ENCODE peak calls at places on chromosomes 13 and 19, in six cellular contexts. I is neural progenitor cell, L is PC-3, Z is GM23338, F is GM23248, X is SK-N-SH. H is an unnamed sample.
A peak's percentile ranks its signal among the peaks of the same experiment; 100 is the strongest.

GRCh38 chr13:110653271-110653670 is 37.9 kb downstream of the NAXD start:
- DNase-seq in L (no peak), F (no peak), X (no peak), I (no peak), Z (no peak), H (no peak)

GRCh38 chr13:40345654-40346372 is 320.6 kb downstream of the FOXO1 start:
- DNase-seq in L (no peak), X (no peak), F (no peak), Z (peak; percentile 18), I (peak; percentile 37), H (no peak)

GRCh38 chr13:113141591-113141950 is 16.9 kb upstream of the PROZ start:
- DNase-seq in X (peak; percentile 15), Z (no peak), F (no peak), L (no peak), I (no peak), H (no peak)

GRCh38 chr19:4730740-4731171 is 7.1 kb upstream of the DPP9 start:
- DNase-seq in Z (peak; percentile 72), F (peak; percentile 31), I (no peak), X (peak; percentile 66), L (peak; percentile 53), H (peak; percentile 29)

GRCh38 chr19:57437931-57438330 is 2.8 kb downstream of the ZNF749 start:
- DNase-seq in L (no peak), X (no peak), F (peak; percentile 42), I (no peak), Z (no peak), H (no peak)

GRCh38 chr13:30907167-30907761 is 1.2 kb downstream of the MEDAG start:
- DNase-seq in L (no peak), F (peak; percentile 75), Z (no peak), X (peak; percentile 52), I (no peak), H (no peak)

GRCh38 chr19:9791552-9792181 is 23.1 kb upstream of the ZNF846 start:
- DNase-seq in I (peak; percentile 99), L (peak; percentile 93), X (peak; percentile 88), Z (peak; percentile 98), F (peak; percentile 97), H (peak; percentile 87)

GRCh38 chr19:31270897-31271568 is 78.2 kb downstream of the TSHZ3 start:
- DNase-seq in L (no peak), I (no peak), X (no peak), F (peak; percentile 79), Z (no peak), H (no peak)

GRCh38 chr13:97809576-97809975 is 143.9 kb upstream of the IPO5 start:
- DNase-seq in X (no peak), L (peak; percentile 38), I (no peak), Z (no peak), F (peak; percentile 47), H (no peak)

GRCh38 chr13:37313383-37313782 is 207.9 kb upstream of the CSNK1A1L start:
- DNase-seq in X (no peak), Z (no peak), L (peak; percentile 16), I (no peak), F (peak; percentile 90), H (no peak)

GRCh38 chr13:84641491-84641890 is 759.2 kb upstream of the SLITRK1 start:
- DNase-seq in Z (no peak), F (peak; percentile 56), I (no peak), L (no peak), X (no peak), H (no peak)

GRCh38 chr19:50794074-50794777 is 4.0 kb downstream of the ACP4 start:
- DNase-seq in L (peak; percentile 62), F (peak; percentile 22), X (peak; percentile 70), Z (no peak), I (no peak), H (peak; percentile 55)

GRCh38 chr19:15455996-15456395 is 6.2 kb upstream of the WIZ start:
- DNase-seq in L (no peak), Z (no peak), X (no peak), F (no peak), I (no peak), H (no peak)

GRCh38 chr13:31846984-31847752 is 107.8 kb downstream of the RXFP2 start:
- DNase-seq in X (peak; percentile 74), L (no peak), Z (peak; percentile 44), F (peak; percentile 58), I (peak; percentile 35), H (no peak)

GRCh38 chr13:82636119-82636518 is 1246.2 kb downstream of the SLITRK1 start:
- DNase-seq in L (peak; percentile 65), X (no peak), Z (no peak), I (no peak), F (peak; percentile 38), H (no peak)

GRCh38 chr19:8635422-8635821 is 5.0 kb downstream of the NFILZ start:
- DNase-seq in X (no peak), L (peak; percentile 79), Z (no peak), I (no peak), F (peak; percentile 75), H (no peak)

GRCh38 chr13:37910790-37911189 is 41.2 kb upstream of the TRPC4 start:
- DNase-seq in F (no peak), Z (no peak), X (no peak), L (no peak), I (no peak), H (no peak)

GRCh38 chr13:29937836-29938235 is 87.4 kb upstream of the UBL3 start:
- DNase-seq in Z (peak; percentile 42), L (no peak), F (peak; percentile 9), X (no peak), I (no peak), H (no peak)

GRCh38 chr13:68056816-68057710 is 826.9 kb upstream of the PCDH9 start:
- DNase-seq in X (no peak), F (no peak), L (peak; percentile 83), Z (peak; percentile 50), I (no peak), H (no peak)

GRCh38 chr13:44219808-44220544 is 153.6 kb upstream of the SERP2 start:
- DNase-seq in F (peak; percentile 48), L (peak; percentile 87), I (no peak), X (no peak), Z (no peak), H (no peak)

DNA sequence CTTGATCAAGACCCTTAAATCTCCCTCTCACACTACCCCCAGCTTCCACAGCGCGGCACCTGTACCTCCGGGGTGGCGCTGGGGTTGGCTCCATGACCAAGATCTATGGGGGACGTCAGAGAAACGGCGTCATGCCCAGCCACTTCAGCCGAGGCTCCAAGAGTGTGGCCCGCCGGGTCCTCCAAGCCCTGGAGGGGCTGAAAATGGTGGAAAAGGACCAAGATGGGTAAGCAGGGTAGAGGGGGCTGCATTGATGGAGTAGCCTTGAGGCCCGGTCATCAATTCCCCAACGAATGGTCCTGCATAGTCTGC is 8.1 kb upstream of the CD79A start:
- DNase-seq in L (no peak), F (no peak), I (no peak), Z (no peak), X (no peak), H (no peak)
- H3F3A ChIP-seq in L (no peaks in the 10 kb centered on the region), F (peaks cover 95% of the 10 kb centered on the region), I (peaks cover 82% of the 10 kb centered on the region), Z (peaks cover 85% of the 10 kb centered on the region), X (peaks cover 92% of the 10 kb centered on the region), H (peaks cover 85% of the 10 kb centered on the region)

DNA sequence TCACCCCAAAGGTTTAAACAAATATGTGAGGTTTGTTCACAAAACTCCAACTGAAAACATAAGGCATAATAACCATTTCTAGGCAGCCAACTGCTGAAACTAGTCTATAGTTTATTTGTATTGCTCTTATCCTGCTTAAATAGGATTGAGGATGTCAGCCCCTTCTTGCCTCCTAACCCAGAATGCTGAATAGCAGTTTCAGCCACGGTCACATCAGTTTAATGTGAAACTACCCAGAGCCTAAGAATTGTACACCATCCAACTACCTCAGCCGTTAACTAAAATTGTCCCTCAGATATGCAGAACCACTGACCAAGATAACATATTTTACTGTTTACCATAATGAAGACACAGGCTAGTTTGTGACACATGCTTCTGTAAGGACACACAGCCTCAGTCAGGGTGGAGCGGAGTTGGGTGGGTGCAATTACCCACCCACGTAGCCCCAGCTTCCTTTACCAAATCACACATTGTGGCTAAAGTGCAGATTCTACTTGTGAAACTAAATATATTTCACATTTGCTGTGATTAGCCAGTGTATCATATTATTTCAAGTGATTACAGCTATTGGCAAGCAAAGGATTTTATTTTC is 259.9 kb downstream of the EFNB2 start:
- DNase-seq in X (no peak), I (no peak), F (no peak), L (no peak), Z (no peak), H (peak; percentile 60)
- TF ChIP-seq EZH2phosphoT487 in X (no peak), I (no peak), F (no peak), L (no peak), Z (no peak), H (no peak)

GRCh38 chr19:6524326-6524725 is 6.5 kb upstream of the TNFSF9 start:
- DNase-seq in I (no peak), Z (no peak), F (no peak), L (no peak), X (no peak), H (no peak)
- H3F3A ChIP-seq in I (peaks cover 9% of the 10 kb centered on the region), Z (no peaks in the 10 kb centered on the region), F (no peaks in the 10 kb centered on the region), L (no peaks in the 10 kb centered on the region), X (peaks cover under 1% of the 10 kb centered on the region), H (peaks cover under 1% of the 10 kb centered on the region)

GRCh38 chr19:45733160-45733810 is at the start of gene MEIOSIN:
- DNase-seq in X (no peak), L (no peak), Z (peak; percentile 44), F (no peak), I (no peak), H (no peak)
- TF ChIP-seq EZH2phosphoT487 in X (no peak), L (no peak), Z (no peak), F (no peak), I (no peak), H (no peak)